ENCODE peak calls at places on chromosome 6, in ten cellular contexts. N, E, P, H, J, F, S, B, Y and U are unnamed samples.

GRCh38 chr6:134250776-134251175 is 67.1 kb downstream of the SGK1 start:
- DNase-seq in H (no peak), Y (no peak), F (no peak), P (no peak), N (no peak), B (no peak), E (no peak), S (no peak), J (no peak), U (no peak)

GRCh38 chr6:3230275-3231212 is 3.1 kb upstream of the TUBB2B start:
- DNase-seq in Y (peak), P (peak), N (no peak), H (no peak), E (no peak), F (no peak), S (no peak), B (no peak), J (no peak), U (no peak)

GRCh38 chr6:146103416-146104072 is 74.7 kb downstream of the GRM1 start:
- DNase-seq in P (no peak), S (no peak), H (no peak), E (no peak), N (no peak), B (no peak), F (no peak), J (no peak), Y (no peak), U (no peak)

GRCh38 chr6:163320402-163320801 is 94.1 kb upstream of the QKI start:
- DNase-seq in Y (no peak), N (no peak), P (no peak), B (no peak), J (no peak), E (no peak), F (no peak), S (no peak), H (no peak), U (no peak)

GRCh38 chr6:33017694-33018353 is 8.4 kb upstream of the HLA-DOA start:
- DNase-seq in P (no peak), J (no peak), B (no peak), E (no peak), S (no peak), N (no peak), Y (no peak), H (no peak), F (no peak), U (no peak)

GRCh38 chr6:161379828-161380598 is 106.2 kb upstream of the AGPAT4 start:
- DNase-seq in S (no peak), H (no peak), B (no peak), E (no peak), P (no peak), J (no peak), Y (peak), F (no peak), N (no peak), U (no peak)

GRCh38 chr6:33984466-33985332 is 161.2 kb downstream of the GRM4 start:
- DNase-seq in S (no peak), Y (no peak), N (no peak), J (no peak), P (no peak), E (no peak), H (no peak), B (no peak), F (no peak), U (no peak)

GRCh38 chr6:129732034-129732433 is 22.1 kb upstream of the ARHGAP18 start:
- DNase-seq in N (no peak), P (no peak), E (no peak), Y (no peak), J (no peak), B (no peak), S (no peak), H (no peak), F (no peak), U (no peak)

GRCh38 chr6:122818866-122819265 is 29.8 kb downstream of the SMPDL3A start:
- DNase-seq in F (no peak), N (no peak), J (no peak), Y (no peak), B (no peak), H (no peak), P (no peak), S (no peak), E (no peak), U (no peak)

GRCh38 chr6:155245871-155246270 is 17.9 kb upstream of the CLDN20 start:
- DNase-seq in H (no peak), E (no peak), F (no peak), S (no peak), P (no peak), N (no peak), B (no peak), J (no peak), Y (no peak), U (no peak)

GRCh38 chr6:145323652-145324051 is 411.7 kb downstream of the EPM2A start:
- DNase-seq in H (no peak), Y (no peak), N (no peak), P (no peak), F (no peak), J (no peak), B (no peak), E (no peak), S (no peak), U (no peak)

GRCh38 chr6:125598422-125598821 is 151.0 kb upstream of the HEY2 start:
- DNase-seq in Y (peak), P (no peak), F (peak), N (no peak), E (no peak), H (no peak), B (no peak), J (no peak), S (no peak), U (no peak)

GRCh38 chr6:131660195-131660594 is 23.1 kb downstream of the ENPP3 start:
- DNase-seq in S (no peak), F (peak), P (no peak), H (no peak), J (no peak), E (no peak), N (no peak), B (no peak), Y (peak), U (no peak)

GRCh38 chr6:109998159-109998785 is 20.2 kb downstream of the GPR6 start:
- DNase-seq in E (no peak), H (no peak), F (no peak), N (no peak), B (no peak), P (no peak), S (no peak), Y (no peak), J (no peak), U (no peak)

GRCh38 chr6:167267896-167268528 is 23.1 kb upstream of the UNC93A start:
- DNase-seq in E (no peak), B (no peak), S (no peak), Y (no peak), N (no peak), J (no peak), F (no peak), H (no peak), P (no peak), U (no peak)

GRCh38 chr6:133236898-133237297 is 4.3 kb upstream of the EYA4 start:
- DNase-seq in P (no peak), Y (peak), S (no peak), F (peak), J (no peak), B (no peak), H (no peak), N (no peak), E (no peak), U (no peak)

GRCh38 chr6:49790340-49790739 is 3.3 kb upstream of the PGK2 start:
- DNase-seq in S (no peak), B (no peak), J (no peak), P (no peak), E (no peak), Y (no peak), F (no peak), N (no peak), H (no peak), U (no peak)

GRCh38 chr6:32096394-32097258 is 12.5 kb downstream of the TNXB start:
- DNase-seq in J (no peak), Y (no peak), S (no peak), F (no peak), B (no peak), P (no peak), N (no peak), E (no peak), H (no peak), U (no peak)

GRCh38 chr6:148657053-148657452 is 89.8 kb upstream of the UST start:
- DNase-seq in P (no peak), H (no peak), N (no peak), S (peak), F (peak), Y (peak), B (no peak), E (no peak), J (no peak), U (no peak)

GRCh38 chr6:15887491-15888461 is 224.9 kb upstream of the DTNBP1 start:
- DNase-seq in Y (no peak), E (no peak), H (peak), P (no peak), N (no peak), J (no peak), B (no peak), F (no peak), S (peak), U (no peak)

GRCh38 chr6:13710552-13711383 is 867 bp downstream of the RANBP9 start:
- DNase-seq in P (peak), H (peak), Y (no peak), E (no peak), B (no peak), F (peak), J (peak), N (no peak), S (peak), U (peak)

GRCh38 chr6:44627091-44627878 is 239.8 kb downstream of the CDC5L start:
- DNase-seq in H (no peak), E (no peak), S (peak), F (no peak), J (no peak), B (no peak), P (peak), Y (no peak), N (no peak), U (no peak)

GRCh38 chr6:52512199-52512598 is 64.7 kb downstream of the TRAM2 start:
- DNase-seq in B (no peak), H (no peak), J (no peak), N (no peak), P (no peak), Y (peak), S (no peak), F (peak), E (no peak), U (no peak)

GRCh38 chr6:118307581-118307980 is 240.5 kb upstream of the PLN start:
- DNase-seq in F (no peak), Y (no peak), H (no peak), S (no peak), B (no peak), P (no peak), J (no peak), N (no peak), E (no peak), U (no peak)

GRCh38 chr6:139367810-139368321 is 6.6 kb downstream of the CITED2 start:
- DNase-seq in H (no peak), P (no peak), S (no peak), F (no peak), B (no peak), Y (no peak), N (no peak), J (no peak), E (no peak), U (no peak)

GRCh38 chr6:125259354-125259736 is 42.4 kb downstream of the HDDC2 start:
- DNase-seq in S (no peak), B (no peak), Y (no peak), N (no peak), H (no peak), E (no peak), P (no peak), F (peak), J (no peak), U (no peak)

GRCh38 chr6:112360498-112360897 is 13.4 kb downstream of the RFPL4B start:
- DNase-seq in P (no peak), H (no peak), J (no peak), Y (peak), B (no peak), S (no peak), N (no peak), E (no peak), F (no peak), U (no peak)

GRCh38 chr6:2999621-3000455 is at the start of gene NQO2:
- DNase-seq in N (peak), H (peak), Y (peak), F (peak), P (peak), J (peak), S (peak), E (peak), B (peak), U (peak)

GRCh38 chr6:14320342-14320741 is 202.8 kb downstream of the CD83 start:
- DNase-seq in B (no peak), N (no peak), J (no peak), S (no peak), P (no peak), E (no peak), F (no peak), Y (no peak), H (no peak), U (no peak)

GRCh38 chr6:109894181-109894580 is 83.9 kb upstream of the GPR6 start:
- DNase-seq in J (no peak), S (peak), B (no peak), F (no peak), H (peak), N (no peak), P (no peak), Y (no peak), E (no peak), U (no peak)

GRCh38 chr6:753486-753885 is 60.5 kb upstream of the EXOC2 start:
- DNase-seq in E (no peak), P (no peak), B (no peak), Y (no peak), S (no peak), H (no peak), N (no peak), J (no peak), F (peak), U (no peak)

GRCh38 chr6:133033263-133033662 is 207.9 kb upstream of the EYA4 start:
- DNase-seq in P (no peak), S (no peak), H (no peak), F (no peak), B (no peak), Y (peak), E (no peak), J (no peak), N (no peak), U (no peak)

GRCh38 chr6:24666097-24666615 is 543 bp downstream of the TDP2 start:
- DNase-seq in S (peak), P (peak), J (no peak), H (no peak), F (peak), E (no peak), B (peak), Y (peak), N (peak), U (no peak)

GRCh38 chr6:166313255-166314070 is 5.3 kb upstream of the PRR18 start:
- DNase-seq in J (peak), Y (peak), P (peak), B (no peak), E (no peak), N (no peak), H (peak), F (peak), S (peak), U (peak)

GRCh38 chr6:147204060-147204785 is at the start of gene STXBP5:
- DNase-seq in E (peak), N (peak), S (peak), Y (peak), B (peak), F (peak), H (peak), P (peak), J (peak), U (peak)

GRCh38 chr6:40947876-40948514 is 91.0 kb downstream of the UNC5CL start:
- DNase-seq in F (peak), S (peak), N (no peak), J (no peak), E (no peak), P (no peak), H (no peak), Y (peak), B (no peak), U (no peak)

GRCh38 chr6:105785412-105785811 is 300.7 kb upstream of the PRDM1 start:
- DNase-seq in N (no peak), B (no peak), H (no peak), Y (no peak), E (no peak), J (no peak), P (no peak), S (no peak), F (no peak), U (no peak)

GRCh38 chr6:33172307-33173227 is 19.7 kb downstream of the COL11A2 start:
- DNase-seq in J (no peak), S (peak), P (peak), H (no peak), E (no peak), N (no peak), Y (peak), F (peak), B (no peak), U (no peak)

GRCh38 chr6:8539446-8539845 is 104.1 kb upstream of the SLC35B3 start:
- DNase-seq in S (peak), F (peak), Y (no peak), E (no peak), H (no peak), N (no peak), B (no peak), P (no peak), J (no peak), U (no peak)

GRCh38 chr6:125812394-125813231 is 21.9 kb downstream of the NCOA7 start:
- DNase-seq in P (no peak), B (no peak), N (no peak), J (no peak), H (no peak), F (peak), Y (peak), E (no peak), S (no peak), U (no peak)

DNA sequence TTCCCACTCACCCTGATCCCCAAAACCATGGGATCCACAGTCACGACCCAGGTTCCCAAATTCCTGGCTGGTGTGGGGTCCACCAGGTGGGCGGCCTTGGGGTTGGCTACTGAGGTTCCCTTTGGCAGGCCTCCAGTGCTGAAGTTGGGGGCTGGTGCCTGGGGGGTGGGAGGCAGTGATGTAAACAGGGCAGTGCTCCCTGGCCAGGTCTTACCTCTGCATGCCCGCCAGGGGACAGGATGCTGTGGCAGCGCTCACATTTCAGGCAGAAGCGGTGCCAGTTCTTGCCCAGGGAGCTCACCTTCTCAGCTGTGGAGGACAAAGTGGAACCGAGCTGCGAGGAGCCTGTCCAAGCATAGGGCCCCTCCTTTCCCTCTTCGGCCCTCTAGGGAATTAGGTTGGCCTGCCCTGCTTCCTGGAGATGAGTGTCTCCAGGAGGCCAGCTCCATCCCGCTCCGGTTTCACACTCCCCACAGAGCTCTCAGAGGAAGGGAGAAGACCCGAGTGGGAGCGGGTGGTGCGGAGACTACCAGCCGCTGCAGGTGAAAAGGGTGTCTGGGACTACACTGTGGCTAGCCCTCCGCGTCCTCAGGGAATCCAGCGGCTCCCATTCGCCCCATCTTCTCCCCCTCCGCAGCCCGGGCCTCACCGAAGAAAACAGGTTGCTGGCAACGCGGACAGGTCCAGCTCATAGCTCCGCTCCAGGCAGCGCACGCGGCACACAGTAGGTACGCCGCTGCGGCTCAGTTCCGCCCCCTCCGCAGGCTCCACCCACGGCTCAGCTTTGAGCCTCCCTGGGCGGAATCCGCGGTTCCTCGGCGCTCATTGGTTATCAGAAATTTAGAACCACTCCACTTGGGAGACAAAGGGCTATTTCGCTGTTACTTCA is at the start of gene CRIP3:
- DNase-seq in B (no peak), F (peak), Y (no peak), H (peak), N (no peak), J (peak), E (no peak), S (peak), P (no peak), U (peak)
- TF ChIP-seq CTCF in B (no peak), F (peak), Y (peak), H (peak), N (no peak), J (peak), E (peak), S (peak), P (no peak), U (peak)

GRCh38 chr6:150079604-150080003 is 10.7 kb upstream of the ULBP3 start:
- DNase-seq in H (no peak), P (no peak), N (no peak), E (no peak), S (no peak), J (no peak), B (no peak), F (peak), Y (no peak), U (no peak)
- TF ChIP-seq CTCF in H (no peak), P (no peak), N (no peak), E (no peak), S (no peak), J (no peak), B (no peak), F (no peak), Y (no peak), U (no peak)

GRCh38 chr6:153503810-153504209 is 372.7 kb upstream of the RGS17 start:
- DNase-seq in E (no peak), S (peak), P (peak), B (no peak), H (no peak), F (peak), J (no peak), N (no peak), Y (no peak), U (no peak)
- TF ChIP-seq CTCF in E (no peak), S (no peak), P (no peak), B (no peak), H (peak), F (peak), J (no peak), N (no peak), Y (no peak), U (no peak)

GRCh38 chr6:70375882-70376281 is 37.4 kb upstream of the FAM135A start:
- DNase-seq in B (no peak), F (no peak), E (no peak), P (no peak), J (no peak), H (no peak), Y (no peak), S (peak), N (no peak), U (no peak)
- TF ChIP-seq CTCF in B (no peak), F (peak), E (no peak), P (peak), J (no peak), H (peak), Y (peak), S (peak), N (no peak), U (no peak)

GRCh38 chr6:4743026-4743425 is 33.2 kb upstream of the CDYL start:
- DNase-seq in J (no peak), N (no peak), H (no peak), F (no peak), Y (no peak), P (no peak), B (no peak), E (no peak), S (no peak), U (no peak)
- TF ChIP-seq CTCF in J (no peak), N (no peak), H (no peak), F (no peak), Y (no peak), P (no peak), B (no peak), E (no peak), S (no peak), U (no peak)